ENCODE peak calls at places on chromosomes 7 and 10, in four cellular contexts. Y, H, Q and Z are unnamed samples.

GRCh38 chr10:78664929-78665525 is 403.7 kb upstream of the ZMIZ1 start:
- DNase-seq in Y (no peak), H (peak; percentile 39), Q (peak; percentile 55), Z (no peak)

GRCh38 chr7:74466196-74466813 is 12.6 kb downstream of the GTF2IRD1 start:
- DNase-seq in Y (no peak), H (no peak), Q (peak; percentile 61), Z (no peak)

GRCh38 chr10:78937800-78938694 is 130.7 kb upstream of the ZMIZ1 start:
- DNase-seq in Y (no peak), H (no peak), Q (peak; percentile 66), Z (no peak)

GRCh38 chr7:157679607-157680006 is 342.8 kb downstream of the DNAJB6 start:
- DNase-seq in Y (peak; percentile 16), H (no peak), Q (no peak), Z (no peak)

GRCh38 chr7:83355143-83355542 is 192.5 kb upstream of the PCLO start:
- DNase-seq in Y (no peak), H (no peak), Q (no peak), Z (no peak)

GRCh38 chr10:77264107-77264506 is 373.5 kb downstream of the KCNMA1 start:
- DNase-seq in Y (no peak), H (no peak), Q (no peak), Z (no peak)

GRCh38 chr10:17599089-17599488 is 18.1 kb downstream of the HACD1 start:
- DNase-seq in Y (no peak), H (peak; percentile 55), Q (peak; percentile 51), Z (peak; percentile 4)

GRCh38 chr10:71288461-71288860 is 30.6 kb upstream of the SLC29A3 start:
- DNase-seq in Y (no peak), H (no peak), Q (no peak), Z (no peak)

GRCh38 chr10:125694874-125695273 is 11.9 kb upstream of the TEX36 start:
- DNase-seq in Y (no peak), H (peak; percentile 85), Q (no peak), Z (no peak)

GRCh38 chr10:510415-510881 is 179.0 kb downstream of the DIP2C start:
- DNase-seq in Y (no peak), H (peak; percentile 16), Q (no peak), Z (no peak)
- H3K9ac ChIP-seq in Y (no peak overlapping the region), H (no peak overlapping the region), Q (no peak overlapping the region), Z (peak overlapping the region; percentile 56)

GRCh38 chr7:23467281-23467680 is 3.0 kb downstream of the IGF2BP3 start:
- DNase-seq in Y (no peak), H (no peak), Q (peak; percentile 42), Z (no peak)
- H4K8ac ChIP-seq in Y (no peak overlapping the region), H (peak overlapping the region; percentile 68), Q (no peak overlapping the region), Z (no peak overlapping the region)

GRCh38 chr7:151240942-151241754 is 7.3 kb downstream of the SMARCD3 start:
- DNase-seq in Y (no peak), H (no peak), Q (no peak), Z (no peak)
- H3K9ac ChIP-seq in Y (no peak overlapping the region), H (no peak overlapping the region), Q (no peak overlapping the region), Z (no peak overlapping the region)

DNA sequence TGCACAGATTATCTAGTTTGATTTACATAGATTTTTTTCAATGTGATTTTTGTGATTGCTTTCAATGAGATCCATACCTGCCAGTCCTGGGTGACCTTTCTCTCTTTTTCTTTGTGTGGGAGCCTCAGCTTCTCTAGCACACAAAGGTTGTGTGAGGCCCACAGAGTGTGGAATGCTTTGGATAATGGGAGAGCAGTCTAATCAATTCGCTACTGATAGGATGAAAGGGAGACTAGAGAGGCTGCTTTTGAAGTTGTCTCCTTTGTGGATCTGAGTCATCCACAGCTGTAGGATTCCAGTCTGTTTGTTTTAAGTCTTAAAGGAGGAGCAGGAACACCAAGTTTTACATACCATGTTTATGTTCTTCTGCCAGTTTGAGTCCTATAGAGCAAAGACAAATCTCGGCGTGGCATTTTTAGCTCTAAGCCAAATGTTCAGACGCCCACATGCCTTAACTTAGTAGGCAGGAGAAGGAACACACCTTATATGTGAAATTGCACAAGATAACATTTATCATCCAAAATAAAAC is 330.0 kb downstream of the ARL4A start:
- DNase-seq in Y (peak; percentile 35), H (peak; percentile 88), Q (peak; percentile 94), Z (peak; percentile 84)
- H4K8ac ChIP-seq in Y (no peak overlapping the region), H (peak overlapping the region; percentile 51), Q (no peak overlapping the region), Z (no peak overlapping the region)

DNA sequence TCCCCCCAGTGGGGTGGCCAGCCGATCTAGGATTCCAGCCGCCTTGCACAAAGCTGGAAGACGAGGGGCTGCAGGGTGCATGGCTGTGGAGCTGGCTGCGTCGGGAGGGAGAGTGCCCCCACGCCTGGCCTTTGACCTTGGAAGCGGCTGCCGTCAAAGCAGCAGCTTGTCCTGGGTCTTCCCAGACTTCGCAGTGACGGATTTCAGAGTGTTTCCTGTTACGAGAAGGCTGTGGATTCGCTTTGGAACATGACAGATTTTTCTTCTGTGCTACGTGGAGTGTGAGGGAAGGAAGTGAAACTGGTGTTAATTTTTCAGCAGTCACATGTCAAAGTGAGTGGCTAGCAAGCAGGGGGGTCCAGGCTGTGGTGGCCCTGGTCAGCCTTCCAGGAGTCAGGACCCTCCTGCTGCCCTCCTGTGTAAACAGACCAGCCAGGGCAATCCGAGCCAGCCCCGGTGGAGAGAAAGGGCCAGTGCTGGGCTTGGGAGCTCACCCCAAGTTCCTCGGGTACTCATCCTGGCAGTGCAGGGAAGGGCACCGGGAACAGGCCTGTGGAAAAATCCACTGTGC is 61.8 kb downstream of the LHPP start:
- DNase-seq in Y (no peak), H (no peak), Q (no peak), Z (no peak)
- H3K9ac ChIP-seq in Y (no peak overlapping the region), H (no peak overlapping the region), Q (no peak overlapping the region), Z (peak overlapping the region; percentile 60)